ENCODE peak calls at places on chromosomes 13 and 19, in five cellular contexts. L is RPMI7951, I is activated T-helper 1 cell treated with Interleukin-2 at 50 U/mL for 16 hours, X is IMR-90, C is AG10803. N is an unnamed sample.

GRCh38 chr13:30638301-30638700 is 20.6 kb downstream of the USPL1 start:
- DNase-seq in L (no peak), I (no peak), X (no peak), C (no peak), N (peak; percentile 30)

GRCh38 chr13:80903911-80904310 is 563.0 kb upstream of the SPRY2 start:
- DNase-seq in L (no peak), I (no peak), X (no peak), C (no peak), N (no peak)

GRCh38 chr13:47555235-47555634 is 445.8 kb downstream of the SUCLA2 start:
- DNase-seq in L (peak; percentile 6), I (no peak), X (peak; percentile 51), C (no peak), N (no peak)

GRCh38 chr13:58313219-58313618 is 681.7 kb downstream of the PCDH17 start:
- DNase-seq in L (no peak), I (no peak), X (no peak), C (no peak), N (no peak)

GRCh38 chr19:6056801-6057650 is 53.3 kb downstream of the RFX2 start:
- DNase-seq in L (peak; percentile 95), I (no peak), X (peak; percentile 91), C (peak; percentile 99), N (peak; percentile 97)

GRCh38 chr19:12112238-12112637 is 27.9 kb downstream of the ZNF20 start:
- DNase-seq in L (peak; percentile 26), I (no peak), X (no peak), C (peak; percentile 4), N (no peak)

GRCh38 chr19:43591904-43592772 is 3.8 kb downstream of the IRGQ start:
- DNase-seq in L (no peak), I (no peak), X (no peak), C (no peak), N (no peak)

GRCh38 chr19:2118438-2118837 is 21.7 kb downstream of the IZUMO4 start:
- DNase-seq in L (no peak), I (no peak), X (no peak), C (no peak), N (no peak)

GRCh38 chr19:42421591-42422031 is 5.6 kb downstream of the LIPE start:
- DNase-seq in L (peak; percentile 85), I (no peak), X (no peak), C (no peak), N (no peak)

GRCh38 chr13:93690139-93690538 is 463.5 kb downstream of the GPC6 start:
- DNase-seq in L (no peak), I (no peak), X (peak; percentile 46), C (peak; percentile 15), N (no peak)

GRCh38 chr19:42496551-42497133 is 31.6 kb downstream of the CEACAM1 start:
- DNase-seq in L (no peak), I (no peak), X (no peak), C (no peak), N (no peak)

GRCh38 chr19:44061038-44061437 is 9.2 kb downstream of the ZNF223 start:
- DNase-seq in L (no peak), I (no peak), X (no peak), C (no peak), N (no peak)

GRCh38 chr13:46168341-46168740 is 13.6 kb downstream of the LCP1 start:
- DNase-seq in L (peak; percentile 60), I (no peak), X (no peak), C (no peak), N (no peak)

GRCh38 chr19:37778613-37779138 is 710 bp downstream of the ZNF573 start:
- DNase-seq in L (no peak), I (no peak), X (peak; percentile 0), C (peak; percentile 13), N (peak; percentile 8)

GRCh38 chr13:91572439-91572838 is 174.0 kb downstream of the GPC5 start:
- DNase-seq in L (no peak), I (no peak), X (peak; percentile 35), C (no peak), N (no peak)

GRCh38 chr19:10137751-10138682 is 18.3 kb upstream of the EIF3G start:
- DNase-seq in L (peak; percentile 66), I (no peak), X (no peak), C (peak; percentile 44), N (no peak)

GRCh38 chr13:29573190-29573589 is 22.3 kb downstream of the SLC7A1 start:
- DNase-seq in L (peak; percentile 42), I (no peak), X (peak; percentile 39), C (peak; percentile 59), N (peak; percentile 13)

GRCh38 chr19:11364296-11364904 is 9.2 kb downstream of the PLPPR2 start:
- DNase-seq in L (no peak), I (no peak), X (no peak), C (no peak), N (no peak)

GRCh38 chr19:14979498-14980255 is at the start of gene SLC1A6:
- DNase-seq in L (no peak), I (no peak), X (no peak), C (no peak), N (no peak)

GRCh38 chr19:2542341-2543069 is 66.6 kb downstream of the GADD45B start:
- DNase-seq in L (no peak), I (no peak), X (peak; percentile 71), C (no peak), N (no peak)

GRCh38 chr13:21594715-21595545 is 9.0 kb downstream of the MICU2 start:
- DNase-seq in L (no peak), I (no peak), X (no peak), C (no peak), N (no peak)

GRCh38 chr13:40974460-40975407 is 44.4 kb downstream of the ELF1 start:
- DNase-seq in L (peak; percentile 43), I (no peak), X (peak; percentile 66), C (peak; percentile 42), N (peak; percentile 45)

GRCh38 chr13:94050686-94051085 is 428.8 kb downstream of the DCT start:
- DNase-seq in L (no peak), I (no peak), X (no peak), C (no peak), N (no peak)

GRCh38 chr13:51000576-51001260 is 91.1 kb downstream of the RNASEH2B start:
- DNase-seq in L (peak; percentile 53), I (no peak), X (peak; percentile 42), C (peak; percentile 87), N (peak; percentile 63)

GRCh38 chr19:53467138-53467502 is 413 bp upstream of the ZNF813 start:
- DNase-seq in L (no peak), I (no peak), X (no peak), C (no peak), N (no peak)

GRCh38 chr13:62092949-62093348 is 677.3 kb upstream of the PCDH20 start:
- DNase-seq in L (no peak), I (no peak), X (no peak), C (no peak), N (no peak)

GRCh38 chr13:33126909-33127607 is 110.8 kb downstream of the KL start:
- DNase-seq in L (no peak), I (no peak), X (peak; percentile 65), C (peak; percentile 34), N (peak; percentile 23)

GRCh38 chr19:53333071-53333465 is 481 bp upstream of the ZNF845 start:
- DNase-seq in L (no peak), I (no peak), X (no peak), C (peak; percentile 44), N (no peak)

GRCh38 chr19:12825259-12826131 is 8.9 kb downstream of the RTBDN start:
- DNase-seq in L (peak; percentile 33), I (no peak), X (no peak), C (peak; percentile 32), N (no peak)

GRCh38 chr13:55199132-55199531 is 1941.6 kb upstream of the PRR20A start:
- DNase-seq in L (peak; percentile 30), I (no peak), X (no peak), C (no peak), N (no peak)

GRCh38 chr13:22173605-22174004 is 502.7 kb downstream of the FGF9 start:
- DNase-seq in L (peak; percentile 36), I (no peak), X (peak; percentile 90), C (peak; percentile 66), N (no peak)

GRCh38 chr13:21116141-21116540 is 54.8 kb upstream of the LATS2 start:
- DNase-seq in L (no peak), I (no peak), X (no peak), C (no peak), N (no peak)

GRCh38 chr19:18321729-18322091 is 1.2 kb downstream of the LSM4 start:
- DNase-seq in L (peak; percentile 38), I (no peak), X (peak; percentile 33), C (no peak), N (no peak)

GRCh38 chr13:104831823-104832222 is 1703.6 kb downstream of the EFNB2 start:
- DNase-seq in L (no peak), I (no peak), X (no peak), C (no peak), N (no peak)

GRCh38 chr19:46076951-46077814 is 36.4 kb upstream of the IGFL4 start:
- DNase-seq in L (peak; percentile 79), I (no peak), X (peak; percentile 79), C (peak; percentile 73), N (peak; percentile 59)

GRCh38 chr19:14006766-14007562 is 844 bp upstream of the RFX1 start:
- DNase-seq in L (no peak), I (no peak), X (no peak), C (no peak), N (no peak)

GRCh38 chr13:97275265-97275664 is 53.1 kb downstream of the MBNL2 start:
- DNase-seq in L (peak; percentile 75), I (no peak), X (peak; percentile 92), C (peak; percentile 89), N (peak; percentile 82)

GRCh38 chr13:43874512-43875092 is 4.9 kb downstream of the CCDC122 start:
- DNase-seq in L (peak; percentile 31), I (no peak), X (peak; percentile 54), C (peak; percentile 45), N (peak; percentile 24)

GRCh38 chr13:111551421-111551820 is 231.0 kb downstream of the TEX29 start:
- DNase-seq in L (no peak), I (no peak), X (no peak), C (no peak), N (no peak)

GRCh38 chr13:27258637-27259377 is 7.4 kb downstream of the RPL21 start:
- DNase-seq in L (no peak), I (no peak), X (no peak), C (no peak), N (no peak)